ENCODE peak calls at places on chromosomes 7 and 10, in five cellular contexts. One of them, this sample, is unnamed.

GRCh38 chr10:34290412-34291082 is 524.5 kb downstream of the PARD3 start:
- DNase-seq in osteocyte: no peak
- DNase-seq in GM10248: no peak
- DNase-seq in progenitor cell of endocrine pancreas: no peak
- DNase-seq in chondrocyte: no peak
- DNase-seq in this sample: no peak

GRCh38 chr10:77756319-77757232 is 119.0 kb upstream of the KCNMA1 start:
- DNase-seq in osteocyte: no peak
- DNase-seq in GM10248: peak; percentile 45
- DNase-seq in progenitor cell of endocrine pancreas: peak; percentile 33
- DNase-seq in chondrocyte: no peak
- DNase-seq in this sample: no peak

GRCh38 chr10:51892965-51893658 is 193.7 kb upstream of the CSTF2T start:
- DNase-seq in osteocyte: no peak
- DNase-seq in GM10248: no peak
- DNase-seq in progenitor cell of endocrine pancreas: no peak
- DNase-seq in chondrocyte: no peak
- DNase-seq in this sample: no peak

GRCh38 chr7:28096713-28097112 is 83.9 kb downstream of the JAZF1 start:
- DNase-seq in osteocyte: no peak
- DNase-seq in GM10248: peak; percentile 65
- DNase-seq in progenitor cell of endocrine pancreas: no peak
- DNase-seq in chondrocyte: no peak
- DNase-seq in this sample: peak; percentile 54

GRCh38 chr10:61052469-61053205 is 108.7 kb upstream of the RHOBTB1 start:
- DNase-seq in osteocyte: no peak
- DNase-seq in GM10248: no peak
- DNase-seq in progenitor cell of endocrine pancreas: no peak
- DNase-seq in chondrocyte: no peak
- DNase-seq in this sample: no peak

GRCh38 chr7:39958038-39958437 is 8.0 kb downstream of the CDK13 start:
- DNase-seq in osteocyte: no peak
- DNase-seq in GM10248: peak; percentile 24
- DNase-seq in progenitor cell of endocrine pancreas: no peak
- DNase-seq in chondrocyte: no peak
- DNase-seq in this sample: no peak

GRCh38 chr10:58435297-58435696 is 50.1 kb downstream of the TFAM start:
- DNase-seq in osteocyte: peak; percentile 88
- DNase-seq in GM10248: no peak
- DNase-seq in progenitor cell of endocrine pancreas: no peak
- DNase-seq in chondrocyte: no peak
- DNase-seq in this sample: peak; percentile 36

GRCh38 chr7:134942690-134943466 is 43.4 kb upstream of the AGBL3 start:
- DNase-seq in osteocyte: no peak
- DNase-seq in GM10248: no peak
- DNase-seq in progenitor cell of endocrine pancreas: no peak
- DNase-seq in chondrocyte: no peak
- DNase-seq in this sample: no peak

GRCh38 chr10:32577448-32577847 is 131.5 kb downstream of the CCDC7 start:
- DNase-seq in osteocyte: no peak
- DNase-seq in GM10248: no peak
- DNase-seq in progenitor cell of endocrine pancreas: no peak
- DNase-seq in chondrocyte: no peak
- DNase-seq in this sample: no peak
- TF ChIP-seq CTCF in osteocyte: no peak
- TF ChIP-seq CTCF in GM10248: no peak
- TF ChIP-seq CTCF in progenitor cell of endocrine pancreas: no peak
- TF ChIP-seq CTCF in chondrocyte: no peak
- TF ChIP-seq CTCF in this sample: no peak

GRCh38 chr7:125057974-125058373 is 128.3 kb upstream of the POT1 start:
- DNase-seq in osteocyte: no peak
- DNase-seq in GM10248: no peak
- DNase-seq in progenitor cell of endocrine pancreas: no peak
- DNase-seq in chondrocyte: no peak
- DNase-seq in this sample: no peak

GRCh38 chr7:125065546-125065945 is 135.9 kb upstream of the POT1 start:
- DNase-seq in osteocyte: no peak
- DNase-seq in GM10248: no peak
- DNase-seq in progenitor cell of endocrine pancreas: no peak
- DNase-seq in chondrocyte: no peak
- DNase-seq in this sample: no peak

GRCh38 chr7:125061776-125062397 is 132.3 kb upstream of the POT1 start:
- DNase-seq in osteocyte: no peak
- DNase-seq in GM10248: peak; percentile 10
- DNase-seq in progenitor cell of endocrine pancreas: no peak
- DNase-seq in chondrocyte: no peak
- DNase-seq in this sample: no peak

GRCh38 chr7:125055376-125055775 is 125.8 kb upstream of the POT1 start:
- DNase-seq in osteocyte: no peak
- DNase-seq in GM10248: no peak
- DNase-seq in progenitor cell of endocrine pancreas: no peak
- DNase-seq in chondrocyte: no peak
- DNase-seq in this sample: no peak

GRCh38 chr7:125059861-125060456 is 130.3 kb upstream of the POT1 start:
- DNase-seq in osteocyte: no peak
- DNase-seq in GM10248: no peak
- DNase-seq in progenitor cell of endocrine pancreas: no peak
- DNase-seq in chondrocyte: no peak
- DNase-seq in this sample: no peak
- TF ChIP-seq CTCF in osteocyte: peak; percentile 65
- TF ChIP-seq CTCF in GM10248: peak; percentile 29
- TF ChIP-seq CTCF in progenitor cell of endocrine pancreas: peak; percentile 52
- TF ChIP-seq CTCF in chondrocyte: peak; percentile 94
- TF ChIP-seq CTCF in this sample: no peak

DNA sequence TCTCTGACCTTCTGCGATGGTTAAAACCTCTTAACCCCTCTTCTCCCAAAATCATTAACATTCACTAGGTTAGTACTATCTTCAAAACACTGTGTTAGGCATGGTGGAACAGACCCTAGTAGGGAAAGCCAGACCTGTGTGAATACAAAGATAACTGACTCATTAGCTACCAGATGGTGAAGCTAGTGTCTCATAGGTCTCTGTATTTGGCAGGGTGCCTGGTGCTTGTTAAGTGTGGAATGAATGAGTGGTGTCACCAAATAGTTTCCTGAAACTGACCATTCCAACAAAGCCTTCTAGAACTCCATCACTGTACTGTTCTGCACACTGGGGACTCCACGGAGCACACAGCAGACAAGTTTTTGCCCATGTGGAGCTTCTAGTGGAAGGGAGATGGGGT is 27.7 kb upstream of the TM9SF3 start:
- DNase-seq in osteocyte: no peak
- DNase-seq in GM10248: no peak
- DNase-seq in progenitor cell of endocrine pancreas: no peak
- DNase-seq in chondrocyte: no peak
- DNase-seq in this sample: no peak
- TF ChIP-seq CTCF in osteocyte: no peak
- TF ChIP-seq CTCF in GM10248: no peak
- TF ChIP-seq CTCF in progenitor cell of endocrine pancreas: no peak
- TF ChIP-seq CTCF in chondrocyte: no peak
- TF ChIP-seq CTCF in this sample: no peak

GRCh38 chr7:117750612-117751563 is 122.4 kb downstream of the CTTNBP2 start:
- DNase-seq in osteocyte: no peak
- DNase-seq in GM10248: peak; percentile 20
- DNase-seq in progenitor cell of endocrine pancreas: no peak
- DNase-seq in chondrocyte: no peak
- DNase-seq in this sample: no peak
- TF ChIP-seq CTCF in osteocyte: peak; percentile 71
- TF ChIP-seq CTCF in GM10248: peak; percentile 51
- TF ChIP-seq CTCF in progenitor cell of endocrine pancreas: peak; percentile 60
- TF ChIP-seq CTCF in chondrocyte: peak; percentile 91
- TF ChIP-seq CTCF in this sample: peak; percentile 15

DNA sequence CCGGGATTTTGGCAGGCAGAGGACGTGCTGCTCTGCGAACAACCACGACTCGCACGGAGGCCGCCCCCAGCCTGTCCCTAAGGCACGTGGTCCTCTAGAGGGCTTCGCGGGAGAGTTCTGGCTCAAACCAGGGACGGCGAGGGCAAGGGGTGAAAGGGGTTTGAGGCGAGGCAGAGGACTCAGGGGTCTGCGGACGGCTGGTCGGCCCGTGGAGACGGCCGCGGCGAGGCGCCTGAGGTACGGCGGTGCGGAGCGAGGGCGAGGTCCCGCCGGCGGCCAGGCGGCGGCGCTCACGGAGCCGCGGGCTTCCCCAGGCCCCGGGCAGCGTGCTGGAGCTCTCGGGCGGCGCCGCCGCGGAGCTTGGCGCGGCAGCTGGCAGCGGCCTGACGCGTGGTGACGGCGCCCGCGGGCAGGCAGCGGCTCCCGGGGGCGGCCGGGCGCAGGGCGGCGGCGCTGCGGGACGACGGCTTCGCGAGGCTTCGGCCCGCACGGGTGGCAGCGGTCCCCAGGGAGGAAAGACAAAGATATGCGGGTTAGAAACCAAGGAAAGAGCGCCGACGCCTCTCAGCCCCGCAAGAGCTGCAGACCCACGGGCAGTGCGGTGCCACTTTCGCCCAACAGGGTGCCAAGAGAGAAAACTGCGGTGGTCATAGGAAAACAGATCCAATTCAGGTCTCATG is 44.8 kb downstream of the ZNF800 start:
- DNase-seq in osteocyte: peak; percentile 90
- DNase-seq in GM10248: peak; percentile 88
- DNase-seq in progenitor cell of endocrine pancreas: peak; percentile 59
- DNase-seq in chondrocyte: peak; percentile 88
- DNase-seq in this sample: peak; percentile 50
- TF ChIP-seq CTCF in osteocyte: peak; percentile 65
- TF ChIP-seq CTCF in GM10248: peak; percentile 80
- TF ChIP-seq CTCF in progenitor cell of endocrine pancreas: peak; percentile 58
- TF ChIP-seq CTCF in chondrocyte: peak; percentile 77
- TF ChIP-seq CTCF in this sample: peak; percentile 40

GRCh38 chr10:28604567-28605536 is 71.9 kb downstream of the WAC start:
- DNase-seq in osteocyte: no peak
- DNase-seq in GM10248: no peak
- DNase-seq in progenitor cell of endocrine pancreas: no peak
- DNase-seq in chondrocyte: no peak
- DNase-seq in this sample: no peak

GRCh38 chr10:28594401-28594800 is 61.5 kb downstream of the WAC start:
- DNase-seq in osteocyte: no peak
- DNase-seq in GM10248: no peak
- DNase-seq in progenitor cell of endocrine pancreas: no peak
- DNase-seq in chondrocyte: no peak
- DNase-seq in this sample: no peak

GRCh38 chr10:28595618-28596017 is 62.7 kb downstream of the WAC start:
- DNase-seq in osteocyte: no peak
- DNase-seq in GM10248: no peak
- DNase-seq in progenitor cell of endocrine pancreas: no peak
- DNase-seq in chondrocyte: no peak
- DNase-seq in this sample: no peak

DNA sequence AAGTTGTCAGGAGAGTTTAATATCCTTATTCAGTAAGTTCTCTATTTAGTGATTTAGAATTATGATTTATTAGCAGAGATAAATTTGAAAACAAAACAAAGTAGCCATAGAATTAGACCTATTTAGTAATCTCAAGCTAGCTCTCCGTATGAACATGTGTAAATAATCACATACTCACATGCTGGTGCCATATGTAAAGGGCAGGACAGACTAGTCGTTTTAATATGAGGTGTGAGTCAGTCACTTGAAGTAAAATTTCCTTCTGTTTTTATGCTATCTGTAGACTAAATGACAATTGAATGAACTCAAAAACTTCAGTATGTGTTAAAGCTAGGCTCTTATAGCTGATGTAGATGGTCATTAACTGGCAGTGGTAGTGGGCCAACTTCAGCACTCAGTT is 67.1 kb downstream of the WAC start:
- DNase-seq in osteocyte: no peak
- DNase-seq in GM10248: no peak
- DNase-seq in progenitor cell of endocrine pancreas: no peak
- DNase-seq in chondrocyte: no peak
- DNase-seq in this sample: no peak
- TF ChIP-seq CTCF in osteocyte: no peak
- TF ChIP-seq CTCF in GM10248: no peak
- TF ChIP-seq CTCF in progenitor cell of endocrine pancreas: no peak
- TF ChIP-seq CTCF in chondrocyte: no peak
- TF ChIP-seq CTCF in this sample: no peak

DNA sequence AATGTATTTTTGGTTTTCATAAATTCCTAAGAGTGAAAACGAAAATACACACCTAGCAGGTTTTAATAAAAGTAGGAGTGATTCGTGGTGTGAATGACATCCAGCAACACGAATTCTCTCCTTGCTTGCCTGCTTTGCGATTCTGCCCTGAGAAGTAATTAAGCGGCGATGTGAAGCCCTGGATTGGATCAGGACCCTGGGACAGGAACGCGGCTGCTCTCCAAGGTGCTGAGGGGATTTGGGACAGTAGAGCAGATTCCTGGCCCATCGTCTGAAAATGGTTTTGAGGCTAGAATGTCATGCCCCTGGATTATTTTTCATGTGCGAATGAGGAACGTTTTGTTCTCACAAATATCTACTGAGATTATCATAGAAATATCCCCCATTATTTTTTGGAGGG is 7.8 kb downstream of the NPS start:
- DNase-seq in osteocyte: no peak
- DNase-seq in GM10248: no peak
- DNase-seq in progenitor cell of endocrine pancreas: peak; percentile 59
- DNase-seq in chondrocyte: no peak
- DNase-seq in this sample: no peak
- TF ChIP-seq CTCF in osteocyte: no peak
- TF ChIP-seq CTCF in GM10248: no peak
- TF ChIP-seq CTCF in progenitor cell of endocrine pancreas: no peak
- TF ChIP-seq CTCF in chondrocyte: no peak
- TF ChIP-seq CTCF in this sample: no peak

DNA sequence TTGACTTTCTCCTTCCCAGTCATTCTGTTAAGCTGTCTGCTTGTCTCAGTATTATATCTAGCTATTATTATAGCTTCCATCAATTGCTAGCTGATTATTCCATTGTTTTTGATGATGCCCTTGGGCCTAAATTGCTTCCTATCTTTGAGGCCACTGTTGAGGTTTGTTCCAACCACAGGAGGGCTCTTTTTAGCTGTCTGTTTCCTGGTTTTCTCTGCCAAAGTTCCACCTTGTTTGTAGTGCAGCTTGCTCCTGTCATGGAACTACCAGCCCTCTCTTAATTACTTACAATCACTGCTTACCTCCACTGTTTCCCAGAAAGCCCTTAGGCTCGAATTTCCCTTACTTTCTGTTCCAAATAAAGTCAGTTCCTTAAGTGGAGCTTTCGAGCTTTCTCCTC is 118.7 kb upstream of the SEC61G start:
- DNase-seq in osteocyte: no peak
- DNase-seq in GM10248: no peak
- DNase-seq in progenitor cell of endocrine pancreas: no peak
- DNase-seq in chondrocyte: no peak
- DNase-seq in this sample: no peak
- TF ChIP-seq CTCF in osteocyte: peak; percentile 23
- TF ChIP-seq CTCF in GM10248: no peak
- TF ChIP-seq CTCF in progenitor cell of endocrine pancreas: no peak
- TF ChIP-seq CTCF in chondrocyte: peak; percentile 43
- TF ChIP-seq CTCF in this sample: no peak

This sample was measured in lung.